ENCODE peak calls at places on chromosomes 16 and 17, in five cellular contexts. W, K, D, O and U are unnamed samples.

GRCh38 chr16:2160915-2161551 is 5.5 kb downstream of the TRAF7 start:
- DNase-seq in D (peak; percentile 39), K (no peak), O (peak; percentile 69), W (no peak), U (no peak)

GRCh38 chr16:67900156-67900555 is 7.1 kb downstream of the PSKH1 start:
- DNase-seq in D (no peak), K (no peak), O (no peak), W (no peak), U (no peak)

GRCh38 chr17:76670020-76670707 is 26.6 kb upstream of the ST6GALNAC1 start:
- DNase-seq in W (no peak), K (no peak), D (peak; percentile 64), O (no peak), U (no peak)

GRCh38 chr16:86772671-86773338 is 194.5 kb downstream of the FOXL1 start:
- DNase-seq in W (no peak), K (no peak), O (peak; percentile 58), D (no peak), U (no peak)

GRCh38 chr17:74339537-74340195 is 13.6 kb downstream of the KIF19 start:
- DNase-seq in K (no peak), O (no peak), D (no peak), W (no peak), U (no peak)

GRCh38 chr16:82641336-82641984 is 14.7 kb downstream of the CDH13 start:
- DNase-seq in O (peak; percentile 57), W (no peak), K (no peak), D (no peak), U (no peak)

GRCh38 chr16:61871837-61872777 is 164.1 kb downstream of the CDH8 start:
- DNase-seq in D (no peak), O (no peak), W (no peak), K (no peak), U (no peak)

GRCh38 chr17:17528101-17528500 is 31.9 kb upstream of the RASD1 start:
- DNase-seq in K (no peak), D (no peak), W (no peak), O (no peak), U (no peak)

GRCh38 chr16:22813946-22814325 is at the start of gene HS3ST2:
- DNase-seq in K (no peak), D (no peak), W (no peak), O (no peak), U (peak; percentile 18)

GRCh38 chr16:2429771-2430663 is 770 bp downstream of the CCNF start:
- DNase-seq in D (no peak), O (peak; percentile 19), W (no peak), K (no peak), U (peak; percentile 58)

GRCh38 chr16:25228372-25228771 is 11.6 kb downstream of the AQP8 start:
- DNase-seq in D (no peak), K (no peak), W (no peak), O (no peak), U (no peak)

GRCh38 chr17:77746391-77746790 is 212.1 kb upstream of the TNRC6C start:
- DNase-seq in D (no peak), W (no peak), O (no peak), K (no peak), U (no peak)

GRCh38 chr16:6625606-6626005 is 707.0 kb upstream of the RBFOX1 start:
- DNase-seq in K (no peak), D (no peak), O (no peak), W (no peak), U (no peak)

GRCh38 chr16:80347900-80348299 is 192.9 kb upstream of the DYNLRB2 start:
- DNase-seq in W (no peak), O (no peak), D (peak; percentile 66), K (no peak), U (no peak)

GRCh38 chr16:12062343-12063003 is 85.9 kb downstream of the SNX29 start:
- DNase-seq in K (peak; percentile 4), W (no peak), O (peak; percentile 72), D (peak; percentile 54), U (no peak)

GRCh38 chr16:81808933-81809480 is 29.9 kb downstream of the PLCG2 start:
- DNase-seq in W (no peak), K (no peak), O (no peak), D (no peak), U (no peak)

GRCh38 chr17:30808785-30809286 is 15.7 kb downstream of the CRLF3 start:
- DNase-seq in O (no peak), W (no peak), D (no peak), K (no peak), U (no peak)
- TF ChIP-seq POLR2A in O (no peak), W (no peak), D (no peak), K (no peak), U (no peak)

GRCh38 chr17:28889996-28890395 is 7.5 kb downstream of the FLOT2 start:
- DNase-seq in K (no peak), O (no peak), D (no peak), W (no peak), U (no peak)

GRCh38 chr17:28892024-28892423 is 5.5 kb downstream of the FLOT2 start:
- DNase-seq in K (no peak), O (no peak), W (no peak), D (no peak), U (no peak)

GRCh38 chr17:28888832-28889231 is 8.7 kb downstream of the FLOT2 start:
- DNase-seq in K (no peak), O (no peak), W (no peak), D (no peak), U (no peak)

GRCh38 chr17:28887871-28888471 is 9.6 kb downstream of the FLOT2 start:
- DNase-seq in D (no peak), O (no peak), K (no peak), W (no peak), U (no peak)

DNA sequence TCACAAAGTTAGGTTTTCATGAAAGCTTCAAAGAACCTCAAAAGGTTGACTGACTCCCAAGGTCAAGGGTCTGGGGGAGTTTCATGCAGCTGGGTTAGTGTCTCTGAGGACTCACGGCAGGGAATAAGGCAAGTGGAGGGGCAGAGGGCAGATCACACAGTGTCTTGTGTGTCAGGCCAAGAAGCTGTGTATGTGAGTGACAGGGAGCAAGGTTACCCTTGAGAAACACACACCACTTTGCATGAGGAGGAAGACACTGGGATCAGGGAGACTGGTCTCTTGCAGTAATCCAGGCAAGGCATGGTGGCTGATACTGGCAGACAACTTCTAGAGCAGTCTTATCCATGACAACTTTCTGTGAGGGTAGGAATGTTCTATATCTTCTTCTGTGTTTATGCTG is 6.3 kb downstream of the FLOT2 start:
- DNase-seq in W (no peak), O (no peak), D (no peak), K (no peak), U (no peak)
- TF ChIP-seq POLR2A in W (no peak), O (no peak), D (no peak), K (no peak), U (no peak)

GRCh38 chr16:31532120-31532519 is 4.4 kb downstream of the AHSP start:
- DNase-seq in O (no peak), D (no peak), W (no peak), K (no peak), U (no peak)
- TF ChIP-seq POLR2A in O (no peak), D (no peak), W (no peak), K (no peak), U (no peak)

DNA sequence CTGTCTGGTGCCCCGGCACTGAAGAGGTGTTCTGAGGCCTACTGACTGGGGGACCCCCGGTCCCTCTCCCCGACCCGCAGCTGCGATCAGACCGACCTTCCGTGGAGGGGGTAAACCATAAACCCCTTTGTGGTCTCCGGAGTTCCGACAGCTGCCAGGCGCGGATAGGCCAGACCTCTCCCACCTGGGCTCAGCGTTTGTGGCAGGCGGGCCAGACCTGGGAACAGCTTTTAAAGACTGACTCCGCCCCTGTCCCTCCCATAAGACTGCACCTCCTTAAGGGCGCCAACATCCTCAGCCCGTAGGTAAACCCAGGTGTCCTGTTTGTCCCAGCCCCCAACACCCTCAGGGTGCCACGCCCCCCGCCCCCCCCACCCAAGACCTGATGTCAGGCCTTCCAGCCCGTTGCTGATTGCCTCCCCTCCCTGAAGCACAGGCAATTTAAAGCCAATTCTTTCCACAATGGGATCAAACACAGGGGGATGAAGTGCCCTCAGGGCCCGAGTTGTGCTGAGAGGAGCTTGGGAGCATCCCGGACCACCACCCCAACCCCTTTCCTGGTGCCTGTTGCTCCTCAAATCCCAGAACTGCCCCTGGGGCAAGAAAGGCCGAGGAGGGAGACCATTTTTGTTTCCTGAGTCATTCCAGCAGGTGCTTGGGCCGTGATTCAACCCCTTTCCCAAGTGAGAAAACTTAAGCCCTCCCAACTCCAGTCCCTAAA is at the start of gene SOX15:
- DNase-seq in O (peak; percentile 57), K (no peak), D (no peak), W (no peak), U (no peak)
- TF ChIP-seq POLR2A in O (no peak), K (no peak), D (no peak), W (no peak), U (no peak)

DNA sequence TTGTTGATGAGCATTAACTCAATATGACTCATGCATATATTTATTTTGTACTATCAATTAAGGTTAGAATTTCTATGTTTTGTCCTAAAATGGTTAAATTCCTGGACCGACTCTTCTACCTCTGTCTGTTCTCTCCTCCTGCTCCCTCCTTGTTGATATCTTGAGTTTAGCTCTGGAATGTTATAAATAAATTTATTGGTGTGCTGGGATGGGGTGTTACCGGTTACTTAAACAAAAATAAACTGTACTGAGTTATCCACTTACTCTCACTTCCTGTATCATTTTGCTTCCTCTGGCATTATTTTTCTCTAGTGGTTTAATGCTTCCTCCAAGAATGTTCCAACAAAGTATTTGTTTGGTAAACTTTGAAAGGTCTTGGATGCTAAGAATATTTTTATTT is 120.1 kb downstream of the ABCA8 start:
- DNase-seq in O (peak; percentile 47), K (no peak), D (no peak), W (no peak), U (no peak)
- TF ChIP-seq POLR2A in O (no peak), K (no peak), D (no peak), W (no peak), U (no peak)

GRCh38 chr16:49351119-49351518 is 22.5 kb upstream of the C16orf78 start:
- DNase-seq in D (no peak), O (no peak), K (no peak), W (no peak), U (no peak)
- TF ChIP-seq POLR2A in D (no peak), O (no peak), K (no peak), W (no peak), U (no peak)